ENCODE peak calls at places on chromosomes 6 and 20, in seven cellular contexts. V is fibroblast of lung, G is GM06990, Q is colonic mucosa, C is choroid plexus epithelial cell, M is nephron progenitor cell, P is lower lobe of right lung. O is an unnamed sample.

GRCh38 chr6:153994004-153994403 is 45.0 kb upstream of the OPRM1 start:
- DNase-seq in Q (no peak), P (no peak), M (no peak), C (no peak), G (no peak), V (no peak), O (no peak)

GRCh38 chr20:23627501-23627900 is 10.3 kb downstream of the CST3 start:
- DNase-seq in C (peak; percentile 43), M (no peak), Q (no peak), V (peak; percentile 51), P (no peak), G (no peak), O (no peak)

GRCh38 chr6:19834858-19835257 is 2.3 kb upstream of the ID4 start:
- DNase-seq in C (no peak), G (no peak), Q (no peak), M (no peak), P (no peak), V (peak; percentile 23), O (no peak)

GRCh38 chr20:58233393-58233792 is 4.9 kb upstream of the ANKRD60 start:
- DNase-seq in V (no peak), Q (peak; percentile 12), G (no peak), P (no peak), M (no peak), C (no peak), O (no peak)

GRCh38 chr6:6875818-6876470 is 231.8 kb upstream of the RREB1 start:
- DNase-seq in G (no peak), C (peak; percentile 95), V (peak; percentile 86), P (no peak), Q (no peak), M (no peak), O (no peak)

GRCh38 chr6:168277274-168277669 is 42.3 kb downstream of the DACT2 start:
- DNase-seq in V (no peak), M (no peak), Q (no peak), G (no peak), C (no peak), P (no peak), O (no peak)

GRCh38 chr20:10060223-10060622 is 25.4 kb downstream of the ANKEF1 start:
- DNase-seq in Q (no peak), V (peak; percentile 6), P (no peak), M (peak; percentile 18), C (peak; percentile 58), G (peak; percentile 19), O (no peak)

GRCh38 chr20:37437676-37438075 is 83.4 kb upstream of the NNAT start:
- DNase-seq in P (no peak), V (no peak), C (no peak), G (no peak), M (no peak), Q (no peak), O (no peak)

GRCh38 chr6:170250981-170251775 is 39.7 kb downstream of the DLL1 start:
- DNase-seq in Q (no peak), P (no peak), C (no peak), M (no peak), G (no peak), V (no peak), O (no peak)

GRCh38 chr6:21856096-21856825 is 262.7 kb downstream of the SOX4 start:
- DNase-seq in G (no peak), P (no peak), V (peak; percentile 96), C (peak; percentile 65), Q (no peak), M (no peak), O (no peak)

GRCh38 chr6:8387942-8388437 is 47.4 kb downstream of the SLC35B3 start:
- DNase-seq in V (no peak), C (no peak), M (no peak), Q (no peak), G (no peak), P (no peak), O (no peak)

GRCh38 chr20:8837396-8837795 is 231.5 kb upstream of the PLCB4 start:
- DNase-seq in M (no peak), Q (no peak), P (no peak), C (peak; percentile 79), G (no peak), V (peak; percentile 93), O (no peak)

GRCh38 chr6:121584591-121585369 is 149.3 kb downstream of the GJA1 start:
- DNase-seq in Q (no peak), C (peak; percentile 79), V (peak; percentile 78), G (no peak), P (no peak), M (no peak), O (no peak)

GRCh38 chr20:45538209-45538798 is 978 bp downstream of the WFDC6 start:
- DNase-seq in V (no peak), Q (no peak), G (no peak), C (no peak), M (no peak), P (no peak), O (no peak)

GRCh38 chr6:26394289-26394688 is 7.8 kb upstream of the BTN3A1 start:
- DNase-seq in Q (peak; percentile 48), C (peak; percentile 84), P (no peak), G (no peak), V (peak; percentile 79), M (no peak), O (no peak)

GRCh38 chr6:138815797-138816528 is 20.1 kb downstream of the ECT2L start:
- DNase-seq in M (no peak), Q (peak; percentile 25), P (no peak), C (peak; percentile 86), V (peak; percentile 66), G (peak; percentile 24), O (peak; percentile 59)

GRCh38 chr6:44034391-44034861 is 92.8 kb downstream of the MRPL14 start:
- DNase-seq in Q (no peak), V (no peak), P (peak; percentile 42), C (no peak), G (no peak), M (no peak), O (no peak)

GRCh38 chr20:45998761-45999160 is 9.9 kb upstream of the MMP9 start:
- DNase-seq in G (no peak), M (no peak), P (peak; percentile 51), Q (no peak), C (no peak), V (no peak), O (no peak)

GRCh38 chr20:61458146-61458746 is 206.2 kb downstream of the CDH4 start:
- DNase-seq in G (no peak), V (no peak), M (no peak), C (no peak), Q (no peak), P (no peak), O (no peak)

DNA sequence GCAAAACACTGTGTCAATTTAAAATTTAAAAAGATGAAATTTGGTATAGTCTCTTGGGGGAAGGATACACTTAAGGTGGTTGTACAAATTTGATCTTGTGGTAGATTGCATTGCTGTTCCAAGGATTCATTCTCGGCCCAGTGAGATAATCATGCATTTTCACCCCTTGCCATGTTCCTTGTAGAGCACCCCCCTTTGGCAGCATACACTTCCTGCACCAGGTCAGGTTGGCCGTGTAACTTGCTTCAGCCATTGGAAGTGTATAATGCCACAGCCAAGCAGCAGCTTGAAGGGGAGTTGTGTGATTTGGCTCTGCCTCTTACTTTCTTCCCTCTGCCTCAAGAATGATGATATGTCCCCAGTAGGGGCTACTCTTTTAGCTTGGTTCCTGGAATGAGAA is 21.9 kb downstream of the CCN2 start:
- DNase-seq in P (no peak), V (no peak), C (no peak), M (no peak), Q (no peak), G (no peak), O (no peak)
- TF ChIP-seq CTCF in P (no peak), V (no peak), C (peak; percentile 42), M (no peak), Q (no peak), G (peak; percentile 30), O (peak; percentile 28)

GRCh38 chr6:158207452-158207788 is 39.3 kb downstream of the GTF2H5 start:
- DNase-seq in C (peak; percentile 79), M (no peak), Q (no peak), G (peak; percentile 69), V (peak; percentile 75), P (no peak), O (peak; percentile 79)

GRCh38 chr6:158206740-158207451 is 38.7 kb downstream of the GTF2H5 start:
- DNase-seq in P (no peak), V (no peak), C (no peak), M (no peak), Q (no peak), G (no peak), O (no peak)

GRCh38 chr6:158204616-158205015 is 36.5 kb downstream of the GTF2H5 start:
- DNase-seq in P (no peak), G (no peak), V (no peak), C (no peak), Q (no peak), M (no peak), O (no peak)

GRCh38 chr6:158208226-158208807 is 40.2 kb downstream of the GTF2H5 start:
- DNase-seq in C (peak; percentile 61), G (no peak), Q (no peak), M (no peak), V (no peak), P (no peak), O (no peak)

DNA sequence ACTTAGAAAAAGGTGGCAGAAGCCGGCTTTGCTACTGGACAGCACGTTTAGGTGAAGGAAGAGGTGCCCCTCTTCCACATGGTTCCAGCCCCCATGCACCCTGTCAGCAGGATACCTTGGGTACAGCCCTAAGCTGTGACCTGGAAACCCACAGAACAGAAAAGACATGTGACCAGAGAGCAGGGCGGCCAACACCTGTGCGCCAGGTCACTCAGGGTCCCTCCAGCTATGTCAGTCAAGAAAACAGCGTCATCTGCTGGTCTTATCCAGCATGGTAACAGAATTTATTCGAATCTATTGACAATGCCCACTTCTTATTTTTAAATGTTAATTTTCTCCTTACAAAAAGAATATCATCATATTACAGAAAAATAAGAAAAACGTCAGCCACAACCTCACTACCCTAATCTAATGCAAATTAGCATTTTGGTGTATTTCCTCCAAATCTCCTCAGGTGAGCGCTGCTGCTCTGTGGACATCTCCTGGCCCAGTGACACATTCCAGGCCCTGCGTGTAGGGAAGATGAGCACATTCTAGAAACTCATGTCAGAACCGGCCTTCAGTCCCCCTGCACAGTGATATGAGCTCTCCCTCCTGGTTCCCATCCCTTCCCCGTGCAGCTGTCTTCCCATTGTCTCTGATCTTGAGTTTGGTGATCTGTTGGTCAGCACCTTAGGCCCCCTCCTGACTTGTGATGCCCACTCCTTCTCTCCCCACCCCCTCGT is 37.2 kb downstream of the GTF2H5 start:
- DNase-seq in P (no peak), G (no peak), C (peak; percentile 43), Q (no peak), V (peak; percentile 10), M (no peak), O (no peak)
- TF ChIP-seq CTCF in P (peak; percentile 40), G (peak; percentile 41), C (peak; percentile 74), Q (peak; percentile 49), V (peak; percentile 31), M (peak; percentile 55), O (peak; percentile 46)

DNA sequence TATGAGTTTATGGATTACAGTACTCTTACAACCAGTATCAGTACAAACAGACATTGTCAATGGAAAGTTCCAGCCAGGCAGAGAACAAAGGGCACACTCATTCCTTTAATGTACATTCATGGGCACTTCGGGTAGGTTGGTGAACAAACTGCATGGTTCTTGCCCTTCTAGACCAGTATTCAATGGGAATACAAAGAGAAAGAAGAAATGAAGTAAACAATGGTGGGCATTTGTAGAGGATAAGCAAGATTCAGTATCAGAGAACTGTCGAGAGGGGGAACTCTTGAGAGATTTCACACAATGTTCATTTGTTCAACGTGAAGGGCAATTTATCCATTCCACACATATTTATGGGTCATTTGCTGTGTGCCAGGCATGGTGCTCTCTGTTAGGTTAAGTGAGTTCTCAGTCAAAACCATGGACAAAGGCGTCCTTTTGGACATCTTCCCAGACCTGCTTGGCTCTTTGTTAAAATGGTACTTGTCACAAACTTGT is 714.8 kb downstream of the DHX35 start:
- DNase-seq in C (no peak), Q (peak; percentile 20), V (peak; percentile 5), G (no peak), M (no peak), P (no peak), O (peak; percentile 22)
- TF ChIP-seq CTCF in C (no peak), Q (peak; percentile 18), V (peak; percentile 20), G (peak; percentile 56), M (peak; percentile 9), P (peak; percentile 19), O (peak; percentile 55)

GRCh38 chr20:24970743-24971142 is 21.7 kb downstream of the CST7 start:
- DNase-seq in P (peak; percentile 39), V (no peak), Q (no peak), G (no peak), M (no peak), C (no peak), O (no peak)
- TF ChIP-seq CTCF in P (no peak), V (no peak), Q (no peak), G (no peak), M (no peak), C (no peak), O (no peak)

O was measured in GM13977.